ENCODE peak calls at places on chromosome 13, in eight cellular contexts. B is activated CD4-positive, alpha-beta T cell treated with anti-CD3 and anti-CD28 coated beads, Interleukin-2, amount 50 U/mL, for 24 hours; F is colonic mucosa; Q is suprapubic skin; G is HuH-7; C is HAP-1; S is WTC11; V is NCI-H1092. N is an unnamed sample.

GRCh38 chr13:62293081-62293480 is 877.4 kb upstream of the PCDH20 start:
- DNase-seq in B (no peak), F (no peak), Q (no peak), G (no peak), C (no peak), S (no peak), V (no peak), N (no peak)

GRCh38 chr13:112705286-112705685 is 15.4 kb downstream of the ATP11A start:
- DNase-seq in B (no peak), F (no peak), Q (peak; percentile 40), G (no peak), C (no peak), S (peak; percentile 14), V (no peak), N (no peak)

GRCh38 chr13:35856721-35857346 is 274.3 kb downstream of the DCLK1 start:
- DNase-seq in B (no peak), F (no peak), Q (no peak), G (no peak), C (no peak), S (no peak), V (no peak), N (no peak)

GRCh38 chr13:109131698-109132257 is 502.4 kb downstream of the MYO16 start:
- DNase-seq in B (no peak), F (no peak), Q (no peak), G (no peak), C (no peak), S (no peak), V (no peak), N (no peak)

GRCh38 chr13:87302034-87302433 is 369.1 kb upstream of the SLITRK5 start:
- DNase-seq in B (no peak), F (no peak), Q (no peak), G (no peak), C (no peak), S (no peak), V (no peak), N (no peak)

GRCh38 chr13:66567899-66568612 is 662.1 kb downstream of the PCDH9 start:
- DNase-seq in B (no peak), F (no peak), Q (no peak), G (no peak), C (no peak), S (no peak), V (no peak), N (no peak)

GRCh38 chr13:62643799-62644484 is 1228.3 kb upstream of the PCDH20 start:
- DNase-seq in B (no peak), F (no peak), Q (no peak), G (no peak), C (no peak), S (peak; percentile 18), V (no peak), N (no peak)

GRCh38 chr13:45231722-45232121 is 30.9 kb upstream of the KCTD4 start:
- DNase-seq in B (no peak), F (no peak), Q (no peak), G (no peak), C (no peak), S (no peak), V (no peak), N (no peak)

GRCh38 chr13:19959141-19959830 is 759 bp downstream of the ZMYM2 start:
- DNase-seq in B (peak; percentile 48), F (peak; percentile 63), Q (peak; percentile 79), G (peak; percentile 32), C (peak; percentile 27), S (peak; percentile 65), V (peak; percentile 47), N (peak; percentile 58)